ENCODE peak calls at places on chromosomes 3 and 15, in four cellular contexts. O is PC-9, T is cardiac muscle cell, D is AG04450. V is an unnamed sample.
A peak's percentile ranks its signal among the peaks of the same experiment; 100 is the strongest.

GRCh38 chr3:13932578-13933295 is 52.9 kb upstream of the WNT7A start:
- DNase-seq in D (no peak), O (no peak), T (peak; percentile 17), V (peak; percentile 5)

GRCh38 chr3:39147711-39148115 is 5.7 kb downstream of the CSRNP1 start:
- DNase-seq in T (peak; percentile 64), D (no peak), O (no peak), V (no peak)

GRCh38 chr3:146747928-146748327 is 142.8 kb upstream of the PLSCR5 start:
- DNase-seq in D (peak; percentile 0), T (peak; percentile 28), O (no peak), V (no peak)

GRCh38 chr15:63434567-63435219 is 53.0 kb upstream of the CA12 start:
- DNase-seq in D (no peak), T (no peak), O (no peak), V (no peak)

GRCh38 chr15:36951747-36952247 is 148.6 kb downstream of the MEIS2 start:
- DNase-seq in O (no peak), T (peak; percentile 83), D (no peak), V (peak; percentile 2)

GRCh38 chr15:34039506-34040123 is 611 bp upstream of the AVEN start:
- DNase-seq in T (peak; percentile 34), D (no peak), O (no peak), V (no peak)

GRCh38 chr15:75577401-75578205 is 1.5 kb downstream of the PTPN9 start:
- DNase-seq in O (no peak), D (no peak), T (peak; percentile 32), V (peak; percentile 36)

GRCh38 chr15:68578175-68578959 is 426 bp upstream of the CORO2B start:
- DNase-seq in D (no peak), T (peak; percentile 69), O (no peak), V (peak; percentile 32)

GRCh38 chr3:54320376-54320775 is 198.0 kb downstream of the CACNA2D3 start:
- DNase-seq in D (no peak), T (peak; percentile 15), O (no peak), V (no peak)

GRCh38 chr15:56244237-56244810 is 645 bp upstream of the RFX7 start:
- DNase-seq in T (peak; percentile 82), O (peak; percentile 38), D (peak; percentile 23), V (peak; percentile 91)

GRCh38 chr3:11632564-11632963 is 11.2 kb downstream of the VGLL4 start:
- DNase-seq in D (no peak), O (no peak), T (no peak), V (no peak)

GRCh38 chr3:71462586-71462985 is 120.9 kb downstream of the FOXP1 start:
- DNase-seq in O (no peak), T (no peak), D (no peak), V (no peak)

GRCh38 chr15:43911235-43911661 is 84.4 kb downstream of the WDR76 start:
- DNase-seq in T (peak; percentile 93), D (peak; percentile 46), O (peak; percentile 64), V (no peak)

GRCh38 chr15:66820474-66821258 is 118.6 kb downstream of the SMAD6 start:
- DNase-seq in T (no peak), D (no peak), O (no peak), V (no peak)

GRCh38 chr3:157832588-157832987 is 273.6 kb downstream of the SHOX2 start:
- DNase-seq in D (no peak), T (no peak), O (no peak), V (no peak)

GRCh38 chr15:99324082-99324620 is 72.9 kb downstream of the LRRC28 start:
- DNase-seq in T (peak; percentile 59), D (peak; percentile 20), O (peak; percentile 47), V (peak; percentile 84)

GRCh38 chr3:14811733-14812132 is 7.0 kb upstream of the FGD5 start:
- DNase-seq in O (no peak), D (no peak), T (peak; percentile 37), V (no peak)

GRCh38 chr3:152076148-152076547 is 192.6 kb upstream of the MBNL1 start:
- DNase-seq in T (peak; percentile 45), O (no peak), D (no peak), V (no peak)

GRCh38 chr3:13272831-13273603 is 147.1 kb downstream of the NUP210 start:
- DNase-seq in O (no peak), D (no peak), T (no peak), V (no peak)

GRCh38 chr3:170714151-170714550 is 128.3 kb upstream of the SLC7A14 start:
- DNase-seq in O (peak; percentile 81), D (no peak), T (peak; percentile 66), V (no peak)

GRCh38 chr15:56739474-56739873 is 6.2 kb upstream of the ZNF280D start:
- DNase-seq in D (no peak), T (no peak), O (no peak), V (no peak)

GRCh38 chr3:196666001-196666867 is 26.7 kb downstream of the NRROS start:
- DNase-seq in O (peak; percentile 74), D (no peak), T (peak; percentile 95), V (peak; percentile 46)

GRCh38 chr3:43587303-43587702 is 34.5 kb downstream of the ANO10 start:
- DNase-seq in D (no peak), O (no peak), T (no peak), V (no peak)

GRCh38 chr15:31294067-31294466 is 32.6 kb upstream of the KLF13 start:
- DNase-seq in O (no peak), T (no peak), D (no peak), V (no peak)

GRCh38 chr3:59143447-59143846 is 93.6 kb upstream of the CFAP20DC start:
- DNase-seq in T (no peak), D (no peak), O (no peak), V (no peak)
- TF ChIP-seq CTCF in T (no peak), D (peak; percentile 36), O (no peak), V (no peak)

DNA sequence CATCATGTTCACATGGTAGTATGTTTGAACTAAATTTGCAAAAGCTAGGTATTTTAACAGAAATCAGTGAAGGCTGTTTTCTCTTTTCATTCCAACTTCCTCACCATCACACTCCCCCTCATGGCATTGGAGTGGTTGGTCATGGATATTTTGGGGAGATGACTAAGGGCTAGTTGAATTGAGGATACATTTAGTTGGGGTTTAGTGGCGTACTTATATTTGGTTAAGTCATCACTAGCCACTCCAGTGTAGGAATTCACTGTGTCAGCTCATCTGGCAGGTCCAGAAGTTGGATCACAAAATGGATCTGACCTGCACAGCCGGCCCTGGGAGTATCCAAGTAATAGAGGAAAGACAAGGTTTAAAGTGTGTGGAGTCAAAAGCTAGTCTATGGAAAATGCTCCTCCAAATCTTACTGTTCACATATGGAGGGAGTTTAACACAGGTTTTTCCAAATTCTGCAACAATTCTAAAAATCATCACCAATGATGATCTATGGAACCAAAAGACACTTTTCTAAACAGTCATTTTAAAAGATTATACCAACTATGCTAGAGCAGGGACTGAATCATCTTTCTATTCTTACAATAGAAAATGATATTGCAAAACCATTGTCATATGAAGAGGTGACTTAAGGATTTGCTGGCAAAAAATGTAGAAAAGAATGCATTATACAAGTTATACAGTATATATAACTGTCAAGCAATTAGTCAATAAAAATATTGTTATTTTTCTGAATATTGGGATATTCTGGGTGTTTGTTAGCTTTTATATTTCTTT is 247.8 kb upstream of the PEX5L start:
- DNase-seq in T (no peak), D (no peak), O (no peak), V (no peak)
- H3K27ac ChIP-seq in T (no peak overlapping the region), D (no peak overlapping the region), O (no peak overlapping the region), V (no peak overlapping the region)

GRCh38 chr3:61875976-61876671 is 314.8 kb downstream of the PTPRG start:
- DNase-seq in T (no peak), O (no peak), D (no peak), V (no peak)

GRCh38 chr3:61875488-61875887 is 314.1 kb downstream of the PTPRG start:
- DNase-seq in D (no peak), T (no peak), O (no peak), V (no peak)

GRCh38 chr3:61876797-61877196 is 315.4 kb downstream of the PTPRG start:
- DNase-seq in D (peak; percentile 20), T (peak; percentile 88), O (no peak), V (no peak)

GRCh38 chr3:61875073-61875472 is 313.7 kb downstream of the PTPRG start:
- DNase-seq in T (peak; percentile 70), D (peak; percentile 18), O (no peak), V (no peak)

DNA sequence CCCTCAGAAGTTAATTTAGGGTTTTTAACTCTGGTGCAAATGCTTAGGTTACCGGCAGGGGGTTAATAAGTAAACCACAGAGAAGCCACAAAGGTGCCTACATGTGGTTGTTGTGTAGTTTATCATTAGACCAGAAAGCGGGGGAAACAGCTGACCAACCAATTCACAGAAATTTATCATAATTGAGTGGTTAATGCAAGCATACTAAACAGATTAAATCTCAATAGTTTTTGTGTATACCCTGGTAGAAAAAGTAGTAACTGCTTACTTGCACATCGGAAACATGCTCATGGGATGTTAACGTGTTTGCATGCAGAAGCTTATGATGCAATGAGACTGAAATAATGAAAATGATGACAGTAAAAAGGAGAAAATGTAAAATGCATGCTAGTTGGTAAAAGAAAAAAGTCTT is 316.0 kb downstream of the PTPRG start:
- DNase-seq in T (peak; percentile 57), D (no peak), O (no peak), V (no peak)
- TF ChIP-seq CTCF in T (peak; percentile 12), D (peak; percentile 34), O (no peak), V (no peak)

GRCh38 chr15:80679167-80679804 is 15.8 kb upstream of the ABHD17C start:
- DNase-seq in D (no peak), O (peak; percentile 97), T (no peak), V (no peak)

GRCh38 chr15:80677041-80677440 is 18.1 kb upstream of the ABHD17C start:
- DNase-seq in O (peak; percentile 58), D (no peak), T (no peak), V (no peak)

GRCh38 chr15:80673561-80674244 is 21.4 kb upstream of the ABHD17C start:
- DNase-seq in D (no peak), T (no peak), O (no peak), V (no peak)

GRCh38 chr15:80669599-80670273 is 25.4 kb upstream of the ABHD17C start:
- DNase-seq in D (peak; percentile 27), O (peak; percentile 72), T (no peak), V (no peak)

GRCh38 chr15:80674245-80674614 is 20.9 kb upstream of the ABHD17C start:
- DNase-seq in O (no peak), D (peak; percentile 27), T (peak; percentile 68), V (no peak)
- H3K27ac ChIP-seq in O (peak overlapping the region; percentile 73), D (peak overlapping the region; percentile 52), T (no peak overlapping the region), V (no peak overlapping the region)

GRCh38 chr15:40543631-40544294 is 21.1 kb downstream of the CCDC32 start:
- DNase-seq in O (no peak), T (no peak), D (no peak), V (no peak)

GRCh38 chr15:40549894-40550293 is 14.9 kb downstream of the CCDC32 start:
- DNase-seq in D (no peak), O (no peak), T (no peak), V (no peak)

GRCh38 chr15:40550381-40551037 is 14.3 kb downstream of the CCDC32 start:
- DNase-seq in O (no peak), T (no peak), D (no peak), V (no peak)

GRCh38 chr15:40543082-40543481 is 21.8 kb downstream of the CCDC32 start:
- DNase-seq in O (no peak), D (no peak), T (no peak), V (no peak)

DNA sequence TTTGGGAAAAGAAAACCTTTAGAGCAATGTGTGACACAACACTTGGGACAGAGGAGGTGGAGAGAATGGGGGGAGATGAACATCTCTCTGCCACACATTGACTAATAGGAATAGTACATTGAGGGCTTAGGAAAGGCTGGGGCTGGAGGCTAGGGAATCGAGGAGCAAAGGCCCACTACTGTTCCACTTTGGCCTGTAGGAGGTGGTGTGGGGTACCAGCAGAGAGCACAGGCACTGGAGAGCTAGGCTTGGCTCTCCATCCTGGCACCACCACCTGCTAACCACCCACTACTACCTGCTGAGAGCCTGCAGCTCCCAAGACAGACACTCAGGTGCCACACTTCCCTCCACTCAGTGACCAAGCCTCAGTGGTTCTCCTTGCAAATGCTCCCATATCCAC is 19.4 kb downstream of the CCDC32 start:
- DNase-seq in T (no peak), D (no peak), O (no peak), V (no peak)
- TF ChIP-seq CTCF in T (no peak), D (no peak), O (no peak), V (no peak)

V was measured in RWPE1.